ENCODE peak calls at places on chromosomes 5 and 9, in seven cellular contexts. O is CD8-positive, alpha-beta T cell; V is neural progenitor cell; T is pancreas; E is transverse colon; S is IMR-90; K is suprapubic skin. G is an unnamed sample. For H3K4me1, the result is how much of the 10 kb centered on the place peaks cover.

GRCh38 chr5:36041537-36041845 is 25.2 kb downstream of the UGT3A2 start:
- DNase-seq in O (no peak), V (peak), T (no peak), E (no peak), S (no peak), K (no peak), G (no peak)

GRCh38 chr5:38622723-38623129 is 66.3 kb upstream of the LIFR start:
- DNase-seq in O (no peak), V (no peak), T (no peak), E (no peak), S (no peak), K (no peak), G (no peak)

GRCh38 chr9:99103505-99103904 is 1.4 kb upstream of the TGFBR1 start:
- DNase-seq in O (no peak), V (peak), T (no peak), E (no peak), S (peak), K (no peak), G (no peak)

GRCh38 chr5:55982957-55983381 is 11.8 kb downstream of the IL6ST start:
- DNase-seq in O (no peak), V (no peak), T (no peak), E (peak), S (no peak), K (no peak), G (peak)

GRCh38 chr5:141681695-141682641 is at the start of gene ARAP3:
- DNase-seq in O (peak), V (peak), T (peak), E (peak), S (peak), K (peak), G (peak)

GRCh38 chr9:136372561-136373299 is 739 bp downstream of the CARD9 start:
- DNase-seq in O (no peak), V (peak), T (peak), E (peak), S (peak), K (no peak), G (peak)

GRCh38 chr9:136437839-136438547 is 1.7 kb downstream of the INPP5E start:
- DNase-seq in O (no peak), V (no peak), T (peak), E (no peak), S (peak), K (no peak), G (no peak)

GRCh38 chr5:145811834-145812625 is 23.1 kb downstream of the PRELID2 start:
- DNase-seq in O (no peak), V (peak), T (peak), E (no peak), S (peak), K (no peak), G (no peak)

GRCh38 chr5:39399135-39400036 is 25.4 kb downstream of the DAB2 start:
- DNase-seq in O (no peak), V (no peak), T (no peak), E (no peak), S (peak), K (no peak), G (peak)

GRCh38 chr5:3382782-3383181 is 212.8 kb upstream of the IRX1 start:
- DNase-seq in O (no peak), V (no peak), T (no peak), E (no peak), S (no peak), K (no peak), G (no peak)

GRCh38 chr5:113487411-113487778 is 858 bp downstream of the MCC start:
- DNase-seq in O (no peak), V (peak), T (no peak), E (no peak), S (peak), K (no peak), G (no peak)

GRCh38 chr9:109014267-109015025 is 1.1 kb upstream of the CTNNAL1 start:
- DNase-seq in O (no peak), V (peak), T (peak), E (peak), S (peak), K (no peak), G (peak)

GRCh38 chr5:72394688-72395087 is 74.5 kb downstream of the PTCD2 start:
- DNase-seq in O (no peak), V (peak), T (no peak), E (peak), S (no peak), K (no peak), G (peak)

GRCh38 chr9:68560131-68560844 is 19.6 kb upstream of the TMEM252 start:
- DNase-seq in O (peak), V (peak), T (peak), E (peak), S (peak), K (peak), G (peak)

GRCh38 chr5:52727568-52727967 is 60.1 kb upstream of the ITGA1 start:
- DNase-seq in O (no peak), V (no peak), T (no peak), E (no peak), S (peak), K (no peak), G (no peak)

GRCh38 chr5:55868846-55869245 is 17.7 kb downstream of the IL31RA start:
- DNase-seq in O (no peak), V (no peak), T (no peak), E (no peak), S (peak), K (no peak), G (no peak)

GRCh38 chr5:131262953-131263541 is 806 bp upstream of the CDC42SE2 start:
- DNase-seq in O (no peak), V (no peak), T (no peak), E (no peak), S (no peak), K (no peak), G (peak)

GRCh38 chr5:53037141-53037859 is 48.1 kb downstream of the ITGA2 start:
- DNase-seq in O (no peak), V (no peak), T (no peak), E (no peak), S (peak), K (no peak), G (no peak)

GRCh38 chr9:128214571-128215490 is 11.7 kb downstream of the DNM1 start:
- DNase-seq in O (no peak), V (no peak), T (peak), E (no peak), S (no peak), K (no peak), G (no peak)

DNA sequence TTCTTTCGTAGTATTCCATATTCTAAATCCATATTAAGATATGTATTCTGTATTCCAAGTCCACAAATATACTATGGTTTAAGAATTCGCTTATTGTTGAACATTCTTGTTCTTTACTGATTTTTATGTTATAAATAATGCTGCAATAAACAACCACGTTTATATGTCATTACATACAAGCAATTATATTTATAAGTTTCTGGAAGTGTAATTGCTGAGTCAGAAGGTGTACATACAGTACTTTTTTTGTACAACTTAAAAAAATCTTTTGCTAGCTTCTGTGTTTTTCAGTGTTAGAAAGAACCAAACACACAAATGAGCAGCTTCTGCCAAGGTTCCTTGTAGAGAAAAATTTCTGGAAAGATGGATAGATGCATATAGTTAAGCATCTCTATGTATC is 48.6 kb upstream of the TNFAIP8 start:
- DNase-seq in O (no peak), V (no peak), T (no peak), E (no peak), S (no peak), K (no peak), G (no peak)
- H3K4me1 ChIP-seq in O (half or more), V (under half), T (under half), E (under half), S (under half), K (under half), G (under half)

GRCh38 chr5:143412656-143413342 is 9.3 kb upstream of the NR3C1 start:
- DNase-seq in O (no peak), V (no peak), T (no peak), E (no peak), S (peak), K (no peak), G (no peak)

GRCh38 chr5:143416411-143416810 is 12.9 kb upstream of the NR3C1 start:
- DNase-seq in O (no peak), V (no peak), T (no peak), E (no peak), S (no peak), K (no peak), G (no peak)

GRCh38 chr5:143417503-143418139 is 14.1 kb upstream of the NR3C1 start:
- DNase-seq in O (no peak), V (no peak), T (no peak), E (no peak), S (no peak), K (no peak), G (no peak)

GRCh38 chr5:143409972-143410371 is 6.5 kb upstream of the NR3C1 start:
- DNase-seq in O (no peak), V (no peak), T (no peak), E (no peak), S (no peak), K (no peak), G (no peak)

GRCh38 chr5:143413964-143414669 is 10.6 kb upstream of the NR3C1 start:
- DNase-seq in O (no peak), V (no peak), T (no peak), E (no peak), S (no peak), K (no peak), G (no peak)
- H3K4me3 ChIP-seq in O (no peak), V (no peak), T (no peak), E (no peak), S (no peak), K (no peak), G (no peak)

DNA sequence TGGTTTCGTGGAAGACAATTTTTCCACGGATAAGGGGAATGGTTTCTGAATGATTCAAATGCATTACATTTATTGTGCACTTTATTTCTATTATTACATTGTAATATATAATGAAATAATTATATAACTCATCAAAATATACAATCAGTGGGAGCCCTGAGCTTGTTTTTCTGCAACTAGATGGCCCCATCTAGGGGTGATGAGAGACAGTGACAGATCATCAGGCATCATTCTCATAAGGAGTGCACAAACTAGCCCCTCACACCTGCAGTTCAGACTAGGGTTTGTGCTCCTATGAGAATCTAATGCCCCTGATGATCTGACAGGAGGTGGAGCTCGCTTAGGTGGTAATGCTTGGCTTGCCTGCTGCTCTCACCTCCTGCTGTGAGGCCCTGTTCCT is 6.4 kb downstream of the ISCA1 start:
- DNase-seq in O (no peak), V (peak), T (no peak), E (no peak), S (no peak), K (no peak), G (no peak)
- TF ChIP-seq CTCF in O (no peak), V (peak), T (no peak), E (no peak), S (no peak), K (no peak), G (no peak)

GRCh38 chr5:107808671-107809137 is 138.0 kb upstream of the EFNA5 start:
- DNase-seq in O (no peak), V (peak), T (no peak), E (no peak), S (no peak), K (no peak), G (peak)
- H3K4me1 ChIP-seq in O (under half), V (half or more), T (under half), E (under half), S (under half), K (under half), G (under half)

DNA sequence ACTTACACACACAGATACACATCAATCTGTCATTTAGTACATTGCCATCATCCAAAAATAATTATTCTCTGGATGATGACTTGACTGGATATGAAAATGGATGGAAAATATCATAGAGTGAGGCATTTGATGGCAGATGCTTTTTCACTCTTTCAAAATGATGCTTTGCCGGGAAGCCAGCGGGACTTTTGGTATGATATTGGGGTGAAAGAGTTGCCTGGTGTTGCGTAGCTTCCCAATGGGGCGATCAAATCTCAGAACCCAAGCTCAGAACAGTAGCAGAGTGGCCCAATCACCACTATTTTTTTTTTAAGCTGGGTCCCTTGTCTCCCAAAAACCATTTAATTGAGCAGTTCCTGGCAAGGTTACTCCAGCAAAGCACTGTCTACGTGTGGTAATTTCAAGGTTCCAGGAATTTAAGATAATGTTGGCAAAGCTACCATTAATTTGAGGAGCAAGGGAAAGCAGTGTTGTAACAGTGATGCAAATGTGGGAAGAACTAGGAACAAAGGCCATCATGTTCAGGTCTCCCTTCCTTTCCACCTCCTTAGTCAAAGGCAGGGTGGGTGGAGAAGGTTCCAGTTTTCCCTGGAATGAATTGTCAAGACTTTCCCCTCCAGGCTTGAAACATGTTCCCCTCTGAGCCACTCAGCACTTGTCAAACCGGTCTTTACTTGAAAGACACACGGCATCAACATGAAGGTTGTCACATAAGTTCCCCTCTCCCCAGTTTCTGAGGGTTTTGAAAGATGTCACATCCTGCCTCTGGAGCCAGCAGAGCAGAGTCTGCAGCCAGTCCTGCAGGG is 226.2 kb downstream of the GAS1 start:
- DNase-seq in O (no peak), V (no peak), T (no peak), E (no peak), S (no peak), K (no peak), G (no peak)
- H3K4me3 ChIP-seq in O (no peak), V (no peak), T (no peak), E (no peak), S (no peak), K (no peak), G (no peak)

GRCh38 chr5:128083811-128084227 is 253 bp downstream of the SLC12A2 start:
- DNase-seq in O (no peak), V (no peak), T (no peak), E (no peak), S (peak), K (no peak), G (no peak)
- TF ChIP-seq CTCF in O (no peak), V (peak), T (no peak), E (peak), S (peak), K (peak), G (no peak)

GRCh38 chr5:176444742-176445141 is 3.4 kb upstream of the FAF2 start:
- DNase-seq in O (no peak), V (no peak), T (no peak), E (no peak), S (no peak), K (no peak), G (no peak)
- H3K4me1 ChIP-seq in O (under half), V (under half), T (under half), E (under half), S (under half), K (under half), G (under half)